ENCODE peak calls at places on chromosome 12, in eight cellular contexts. J is naive B cell; B is stimulated activated effector memory CD8-positive, alpha-beta T cell treated with anti-CD3 and anti-CD28 coated beads, Interleukin-12 subunit alpha, Interleukin-12 subunit beta, amount 100 ng/mL, for 72 hours; W is AG04449; U is activated T-cell treated with anti-CD3 and anti-CD28 coated beads for 1 hour; H is AG09309; A is heart left ventricle; P is HEK293T. X is an unnamed sample.

GRCh38 chr12:12885060-12885792 is 6.1 kb upstream of the GPRC5A start:
- DNase-seq in J (no peak), U (no peak), P (no peak), B (no peak), W (no peak), H (no peak), A (no peak), X (no peak)

GRCh38 chr12:92973614-92974013 is 44.5 kb upstream of the EEA1 start:
- DNase-seq in H (peak), A (no peak), U (no peak), J (no peak), W (peak), P (no peak), B (no peak), X (peak)

GRCh38 chr12:40733871-40734270 is 41.6 kb downstream of the CNTN1 start:
- DNase-seq in U (no peak), A (no peak), W (no peak), B (no peak), J (no peak), P (peak), H (no peak), X (no peak)

GRCh38 chr12:11822071-11822818 is 172.8 kb downstream of the ETV6 start:
- DNase-seq in U (peak), A (no peak), H (no peak), J (peak), P (no peak), W (no peak), B (peak), X (peak)

GRCh38 chr12:116266220-116266619 is 11.3 kb downstream of the MED13L start:
- DNase-seq in A (no peak), U (no peak), W (no peak), P (peak), J (no peak), B (no peak), H (no peak), X (no peak)

GRCh38 chr12:33710548-33710947 is 270.9 kb upstream of the SYT10 start:
- DNase-seq in B (no peak), H (no peak), W (no peak), P (no peak), A (no peak), J (no peak), U (no peak), X (no peak)

GRCh38 chr12:49059063-49059384 is 1.6 kb downstream of the KMT2D start:
- DNase-seq in A (no peak), H (no peak), P (no peak), B (no peak), W (no peak), J (no peak), U (no peak), X (no peak)

GRCh38 chr12:57063991-57064725 is 14.2 kb upstream of the MYO1A start:
- DNase-seq in U (no peak), B (no peak), J (peak), P (no peak), H (no peak), W (no peak), A (no peak), X (peak)

GRCh38 chr12:31009976-31010375 is 63.7 kb upstream of the DDX11 start:
- DNase-seq in W (no peak), A (no peak), B (no peak), J (no peak), P (no peak), U (no peak), H (no peak), X (no peak)

GRCh38 chr12:2101359-2101758 is 48.6 kb downstream of the CACNA1C start:
- DNase-seq in A (no peak), B (no peak), H (no peak), P (no peak), J (no peak), W (no peak), U (no peak), X (no peak)

X was measured in GM06990.